ENCODE peak calls at places on chromosomes 6 and 20, in nine cellular contexts. V, B, M, P, W, O, C, S and L are unnamed samples.

GRCh38 chr6:158707826-158708225 is 58.0 kb downstream of the SYTL3 start:
- DNase-seq in V (no peak), B (peak), M (peak), P (no peak), W (peak), O (no peak), C (no peak), S (no peak), L (no peak)

GRCh38 chr6:56513631-56514030 is 129.1 kb downstream of the DST start:
- DNase-seq in V (no peak), B (no peak), M (no peak), P (no peak), W (no peak), O (no peak), C (no peak), S (no peak), L (no peak)

GRCh38 chr6:136036071-136036380 is 184.5 kb downstream of the PDE7B start:
- DNase-seq in V (no peak), B (no peak), M (no peak), P (no peak), W (no peak), O (no peak), C (no peak), S (no peak), L (no peak)

GRCh38 chr6:9620263-9620662 is 794.6 kb downstream of the TFAP2A start:
- DNase-seq in V (no peak), B (peak), M (no peak), P (no peak), W (no peak), O (no peak), C (no peak), S (no peak), L (no peak)

GRCh38 chr20:2365666-2366065 is 15.0 kb upstream of the TGM6 start:
- DNase-seq in V (no peak), B (no peak), M (no peak), P (no peak), W (no peak), O (no peak), C (no peak), S (no peak), L (no peak)

GRCh38 chr20:15297059-15297875 is 959.9 kb upstream of the FLRT3 start:
- DNase-seq in V (no peak), B (no peak), M (peak), P (no peak), W (no peak), O (peak), C (no peak), S (no peak), L (no peak)

GRCh38 chr6:27007020-27007419 is 240.5 kb upstream of the PRSS16 start:
- DNase-seq in V (no peak), B (no peak), M (no peak), P (no peak), W (no peak), O (no peak), C (no peak), S (no peak), L (no peak)

GRCh38 chr20:13006825-13007224 is 1.9 kb upstream of the SPTLC3 start:
- DNase-seq in V (no peak), B (peak), M (no peak), P (no peak), W (no peak), O (no peak), C (no peak), S (no peak), L (no peak)

GRCh38 chr6:73134588-73134987 is 90.7 kb downstream of the KHDC1L start:
- DNase-seq in V (peak), B (peak), M (no peak), P (peak), W (no peak), O (no peak), C (peak), S (no peak), L (peak)

GRCh38 chr6:149862901-149863595 is 1.1 kb downstream of the LRP11 start:
- DNase-seq in V (peak), B (peak), M (peak), P (peak), W (peak), O (peak), C (peak), S (no peak), L (peak)

GRCh38 chr6:112780498-112781096 is 433.5 kb downstream of the RFPL4B start:
- DNase-seq in V (peak), B (peak), M (peak), P (peak), W (peak), O (peak), C (peak), S (peak), L (peak)

GRCh38 chr6:44086931-44087574 is 40.2 kb downstream of the MRPL14 start:
- DNase-seq in V (no peak), B (no peak), M (no peak), P (no peak), W (peak), O (peak), C (no peak), S (no peak), L (no peak)

GRCh38 chr6:34132486-34133185 is 13.3 kb downstream of the GRM4 start:
- DNase-seq in V (no peak), B (peak), M (no peak), P (peak), W (no peak), O (peak), C (no peak), S (peak), L (peak)

GRCh38 chr6:18308070-18308735 is 43.9 kb upstream of the DEK start:
- DNase-seq in V (no peak), B (peak), M (no peak), P (no peak), W (no peak), O (no peak), C (no peak), S (no peak), L (no peak)

GRCh38 chr20:37886851-37887297 is 16.1 kb upstream of the VSTM2L start:
- DNase-seq in V (no peak), B (no peak), M (no peak), P (no peak), W (peak), O (no peak), C (no peak), S (no peak), L (no peak)

GRCh38 chr6:20325641-20326421 is 75.8 kb upstream of the E2F3 start:
- DNase-seq in V (no peak), B (no peak), M (no peak), P (no peak), W (no peak), O (no peak), C (no peak), S (no peak), L (no peak)

GRCh38 chr6:148343383-148343782 is 745 bp downstream of the SASH1 start:
- DNase-seq in V (no peak), B (no peak), M (no peak), P (no peak), W (no peak), O (no peak), C (no peak), S (no peak), L (no peak)

GRCh38 chr6:95802978-95803377 is 212.8 kb upstream of the FUT9 start:
- DNase-seq in V (no peak), B (no peak), M (peak), P (no peak), W (no peak), O (no peak), C (no peak), S (no peak), L (no peak)

GRCh38 chr20:1267809-1268374 is 1.8 kb downstream of the SNPH start:
- DNase-seq in V (no peak), B (no peak), M (peak), P (no peak), W (no peak), O (no peak), C (no peak), S (no peak), L (no peak)

GRCh38 chr6:112372213-112372806 is 25.2 kb downstream of the RFPL4B start:
- DNase-seq in V (no peak), B (peak), M (peak), P (no peak), W (no peak), O (no peak), C (no peak), S (no peak), L (no peak)